ENCODE peak calls at places on chromosomes 11 and 22, in five cellular contexts. Y is activated T-helper 1 cell treated with anti-CD3 and anti-CD28 coated beads, Interleukin-12 subunit alpha, Interleukin-12 subunit beta, Interleukin-2, Interleukin-4 antibody, amounts not matched to agents 30 ng/mL and 10 ng/mL and 1 ng/mL, durations not matched to agents 14 hours and 24 hours and 36 hours; C is foreskin fibroblast; Q is OCI-LY7; A is BJ. P is an unnamed sample.

GRCh38 chr11:72637198-72637597 is 37.0 kb downstream of the PDE2A start:
- DNase-seq in Y (no peak), C (no peak), Q (no peak), A (no peak), P (no peak)

GRCh38 chr11:17445240-17445795 is 31.3 kb downstream of the ABCC8 start:
- DNase-seq in Y (no peak), C (no peak), Q (no peak), A (no peak), P (no peak)

GRCh38 chr11:87422566-87422965 is 384.8 kb downstream of the TMEM135 start:
- DNase-seq in Y (no peak), C (no peak), Q (no peak), A (no peak), P (no peak)

GRCh38 chr22:47172771-47173534 is 410.5 kb downstream of the TBC1D22A start:
- DNase-seq in Y (no peak), C (no peak), Q (no peak), A (no peak), P (no peak)

GRCh38 chr11:17954395-17955252 is 58.2 kb downstream of the SERGEF start:
- DNase-seq in Y (no peak), C (peak; percentile 3), Q (no peak), A (no peak), P (no peak)

GRCh38 chr11:119318240-119319135 is 1.6 kb upstream of the MCAM start:
- DNase-seq in Y (no peak), C (no peak), Q (peak; percentile 67), A (no peak), P (peak; percentile 51)

GRCh38 chr11:62710001-62710345 is 2.5 kb downstream of the GNG3 start:
- DNase-seq in Y (peak; percentile 21), C (no peak), Q (no peak), A (no peak), P (no peak)

GRCh38 chr11:31555938-31556337 is 46.4 kb downstream of the ELP4 start:
- DNase-seq in Y (no peak), C (no peak), Q (no peak), A (no peak), P (no peak)

GRCh38 chr22:26979294-26979693 is 321.9 kb downstream of the MIAT start:
- DNase-seq in Y (no peak), C (no peak), Q (no peak), A (no peak), P (no peak)

GRCh38 chr11:122494171-122494570 is 161.4 kb upstream of the UBASH3B start:
- DNase-seq in Y (no peak), C (peak; percentile 14), Q (no peak), A (peak; percentile 65), P (no peak)

GRCh38 chr11:74948546-74948897 is 369 bp downstream of the XRRA1 start:
- DNase-seq in Y (no peak), C (no peak), Q (peak; percentile 38), A (no peak), P (no peak)

GRCh38 chr11:69392104-69392653 is 89.3 kb upstream of the LINC01488 start:
- DNase-seq in Y (no peak), C (no peak), Q (no peak), A (no peak), P (no peak)

GRCh38 chr11:49995559-49995958 is 13.2 kb upstream of the OR4C12 start:
- DNase-seq in Y (no peak), C (peak; percentile 2), Q (peak; percentile 80), A (no peak), P (peak; percentile 3)

GRCh38 chr22:42515896-42516295 is 3.7 kb downstream of the RRP7A start:
- DNase-seq in Y (no peak), C (no peak), Q (no peak), A (no peak), P (no peak)

GRCh38 chr11:110374921-110375320 is 54.8 kb upstream of the FDX1 start:
- DNase-seq in Y (no peak), C (peak; percentile 14), Q (no peak), A (no peak), P (no peak)

GRCh38 chr11:86948733-86949132 is 6.5 kb downstream of the FZD4 start:
- DNase-seq in Y (no peak), C (no peak), Q (no peak), A (no peak), P (no peak)